ENCODE peak calls at places on chromosomes 13 and 19, in four cellular contexts. One of them, this sample, is unnamed.

GRCh38 chr19:49692102-49692599 is 1.2 kb downstream of the CPT1C start:
- DNase-seq in CD8-positive, alpha-beta memory T cell: no peak
- DNase-seq in left ventricle myocardium inferior: no peak
- DNase-seq in cardiac muscle cell: no peak
- DNase-seq in this sample: no peak

GRCh38 chr13:33721719-33722118 is 96.2 kb upstream of the RFC3 start:
- DNase-seq in CD8-positive, alpha-beta memory T cell: no peak
- DNase-seq in cardiac muscle cell: peak
- DNase-seq in left ventricle myocardium inferior: no peak
- DNase-seq in this sample: no peak

GRCh38 chr13:23928985-23929384 is 31.7 kb upstream of the C1QTNF9B start:
- DNase-seq in CD8-positive, alpha-beta memory T cell: no peak
- DNase-seq in left ventricle myocardium inferior: no peak
- DNase-seq in cardiac muscle cell: peak
- DNase-seq in this sample: no peak

GRCh38 chr13:92959790-92960189 is 266.8 kb upstream of the GPC6 start:
- DNase-seq in CD8-positive, alpha-beta memory T cell: no peak
- DNase-seq in left ventricle myocardium inferior: no peak
- DNase-seq in cardiac muscle cell: no peak
- DNase-seq in this sample: no peak

GRCh38 chr13:113116206-113116800 is 6.3 kb upstream of the F10 start:
- DNase-seq in cardiac muscle cell: no peak
- DNase-seq in left ventricle myocardium inferior: no peak
- DNase-seq in CD8-positive, alpha-beta memory T cell: no peak
- DNase-seq in this sample: no peak

GRCh38 chr19:4910594-4911273 is 1.4 kb downstream of the UHRF1 start:
- DNase-seq in cardiac muscle cell: peak
- DNase-seq in left ventricle myocardium inferior: no peak
- DNase-seq in CD8-positive, alpha-beta memory T cell: peak
- DNase-seq in this sample: no peak

GRCh38 chr19:35894342-35894741 is 6.0 kb downstream of the NFKBID start:
- DNase-seq in cardiac muscle cell: no peak
- DNase-seq in CD8-positive, alpha-beta memory T cell: no peak
- DNase-seq in left ventricle myocardium inferior: no peak
- DNase-seq in this sample: no peak

GRCh38 chr13:30585748-30586262 is 31.9 kb upstream of the USPL1 start:
- DNase-seq in CD8-positive, alpha-beta memory T cell: no peak
- DNase-seq in cardiac muscle cell: peak
- DNase-seq in left ventricle myocardium inferior: no peak
- DNase-seq in this sample: no peak

DNA sequence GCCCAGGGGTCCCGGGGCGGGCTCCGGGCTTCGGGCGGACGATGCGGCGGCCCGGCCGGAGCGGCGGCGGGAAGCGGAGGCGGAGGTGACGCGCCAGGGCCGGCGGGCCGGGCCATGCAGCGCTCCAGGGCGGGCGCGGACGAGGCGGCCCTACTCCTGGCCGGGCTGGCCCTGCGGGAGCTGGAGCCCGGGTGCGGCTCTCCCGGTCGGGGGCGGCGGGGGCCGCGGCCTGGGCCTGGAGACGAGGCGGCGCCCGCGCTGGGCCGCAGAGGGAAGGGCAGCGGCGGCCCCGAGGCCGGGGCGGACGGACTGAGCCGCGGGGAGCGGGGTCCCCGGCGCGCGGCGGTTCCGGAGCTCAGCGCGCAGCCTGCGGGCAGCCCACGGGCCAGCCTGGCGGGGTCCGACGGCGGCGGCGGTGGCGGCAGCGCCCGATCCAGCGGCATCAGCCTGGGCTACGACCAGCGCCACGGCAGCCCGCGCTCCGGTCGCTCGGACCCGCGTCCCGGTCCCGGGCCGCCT is 362 bp downstream of the WTIP start:
- DNase-seq in left ventricle myocardium inferior: peak
- DNase-seq in CD8-positive, alpha-beta memory T cell: no peak
- DNase-seq in cardiac muscle cell: no peak
- DNase-seq in this sample: no peak
- H3K27ac ChIP-seq in left ventricle myocardium inferior: peak
- H3K27ac ChIP-seq in CD8-positive, alpha-beta memory T cell: no peak
- H3K27ac ChIP-seq in cardiac muscle cell: peak
- H3K27ac ChIP-seq in this sample: no peak

DNA sequence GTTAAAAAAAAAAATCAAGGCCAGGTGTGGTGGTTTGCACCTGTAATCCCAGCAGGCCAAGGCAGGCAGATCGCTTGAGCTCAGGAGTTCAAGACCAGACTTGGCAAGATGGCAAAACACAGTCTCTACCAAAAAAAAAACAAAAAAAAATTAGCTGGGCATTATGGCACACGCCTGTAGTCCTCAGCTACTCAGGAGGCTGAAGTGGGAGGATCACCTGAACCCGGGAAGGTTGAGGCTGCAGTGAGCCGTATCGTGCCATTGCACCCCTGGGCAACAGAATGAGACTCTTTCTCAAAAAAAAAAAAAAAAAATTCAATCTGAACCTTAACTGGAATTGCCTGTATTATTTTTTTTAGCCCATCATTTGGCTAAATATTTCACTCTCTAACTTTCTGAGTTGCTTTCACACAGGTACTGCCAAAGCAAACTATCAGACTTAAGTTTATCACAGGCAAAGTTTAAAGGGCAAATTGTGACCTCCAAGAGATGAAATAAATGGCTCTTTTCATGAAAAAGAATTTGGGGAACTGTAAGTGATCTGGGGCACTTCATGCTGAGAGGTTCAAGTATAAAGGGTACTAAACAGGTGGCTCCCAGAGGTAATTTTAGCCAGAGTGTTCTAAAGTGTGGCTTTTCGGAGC is 14.7 kb upstream of the SLC25A30 start:
- DNase-seq in left ventricle myocardium inferior: no peak
- DNase-seq in cardiac muscle cell: no peak
- DNase-seq in CD8-positive, alpha-beta memory T cell: no peak
- DNase-seq in this sample: no peak
- H3K27ac ChIP-seq in left ventricle myocardium inferior: peak
- H3K27ac ChIP-seq in cardiac muscle cell: peak
- H3K27ac ChIP-seq in CD8-positive, alpha-beta memory T cell: no peak
- H3K27ac ChIP-seq in this sample: no peak

GRCh38 chr13:102854675-102855074 is 8.8 kb downstream of the ERCC5 start:
- DNase-seq in CD8-positive, alpha-beta memory T cell: no peak
- DNase-seq in cardiac muscle cell: no peak
- DNase-seq in left ventricle myocardium inferior: no peak
- DNase-seq in this sample: no peak

GRCh38 chr13:102852556-102852955 is 6.7 kb downstream of the ERCC5 start:
- DNase-seq in left ventricle myocardium inferior: no peak
- DNase-seq in CD8-positive, alpha-beta memory T cell: no peak
- DNase-seq in cardiac muscle cell: peak
- DNase-seq in this sample: no peak

DNA sequence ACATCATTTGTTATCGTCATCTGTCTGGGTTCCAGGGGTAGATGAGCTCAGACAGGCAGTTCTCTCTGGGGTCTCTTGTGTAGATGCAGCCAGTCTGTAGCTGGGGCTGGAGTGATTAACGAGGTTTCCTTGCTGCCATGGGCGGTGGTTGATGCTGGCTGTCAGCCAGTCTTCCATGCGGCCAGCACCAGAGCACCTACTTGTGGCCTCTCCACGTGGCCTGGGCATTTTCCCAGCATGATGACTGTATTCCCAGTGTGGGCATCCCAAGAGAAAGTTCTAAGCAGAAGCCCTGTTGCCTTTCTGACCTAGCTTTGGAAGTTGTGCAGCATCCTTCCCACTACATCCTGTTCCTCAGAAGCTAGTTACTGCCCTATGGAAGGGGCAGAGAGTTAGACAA is 10.8 kb downstream of the ERCC5 start:
- DNase-seq in left ventricle myocardium inferior: peak
- DNase-seq in CD8-positive, alpha-beta memory T cell: no peak
- DNase-seq in cardiac muscle cell: peak
- DNase-seq in this sample: no peak
- H3K27ac ChIP-seq in left ventricle myocardium inferior: no peak
- H3K27ac ChIP-seq in CD8-positive, alpha-beta memory T cell: no peak
- H3K27ac ChIP-seq in cardiac muscle cell: no peak
- H3K27ac ChIP-seq in this sample: no peak

GRCh38 chr19:15418112-15418587 is 638 bp downstream of the AKAP8L start:
- DNase-seq in CD8-positive, alpha-beta memory T cell: no peak
- DNase-seq in left ventricle myocardium inferior: no peak
- DNase-seq in cardiac muscle cell: peak
- DNase-seq in this sample: no peak
- H3K27ac ChIP-seq in CD8-positive, alpha-beta memory T cell: peak
- H3K27ac ChIP-seq in left ventricle myocardium inferior: peak
- H3K27ac ChIP-seq in cardiac muscle cell: peak
- H3K27ac ChIP-seq in this sample: peak

DNA sequence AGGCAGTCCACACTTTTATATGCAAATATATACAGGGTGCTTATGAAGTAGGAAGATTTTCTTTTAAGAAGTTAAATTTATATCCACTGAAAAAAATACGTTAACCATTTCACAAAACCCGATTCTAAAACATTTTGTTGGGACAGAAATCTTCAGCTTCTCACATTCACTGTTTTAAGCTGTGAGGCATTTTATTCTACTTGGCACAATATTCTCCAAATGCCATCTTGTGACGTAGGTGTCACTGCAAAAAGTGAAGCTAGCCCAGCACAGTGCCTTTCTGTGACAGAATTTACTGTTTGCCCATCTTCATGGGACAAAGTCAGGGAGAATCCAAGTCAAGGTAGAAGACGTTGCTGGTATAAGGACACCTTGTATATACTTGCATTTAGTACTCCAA is 94.5 kb upstream of the SLC15A1 start:
- DNase-seq in cardiac muscle cell: no peak
- DNase-seq in CD8-positive, alpha-beta memory T cell: no peak
- DNase-seq in left ventricle myocardium inferior: no peak
- DNase-seq in this sample: no peak
- H3K27ac ChIP-seq in cardiac muscle cell: no peak
- H3K27ac ChIP-seq in CD8-positive, alpha-beta memory T cell: no peak
- H3K27ac ChIP-seq in left ventricle myocardium inferior: no peak
- H3K27ac ChIP-seq in this sample: no peak

GRCh38 chr13:79423340-79423739 is 17.3 kb upstream of the RBM26 start:
- DNase-seq in CD8-positive, alpha-beta memory T cell: no peak
- DNase-seq in left ventricle myocardium inferior: no peak
- DNase-seq in cardiac muscle cell: no peak
- DNase-seq in this sample: no peak

GRCh38 chr13:79413521-79413920 is 7.5 kb upstream of the RBM26 start:
- DNase-seq in left ventricle myocardium inferior: no peak
- DNase-seq in cardiac muscle cell: no peak
- DNase-seq in CD8-positive, alpha-beta memory T cell: no peak
- DNase-seq in this sample: no peak

GRCh38 chr13:79417741-79418140 is 11.7 kb upstream of the RBM26 start:
- DNase-seq in left ventricle myocardium inferior: no peak
- DNase-seq in cardiac muscle cell: no peak
- DNase-seq in CD8-positive, alpha-beta memory T cell: no peak
- DNase-seq in this sample: no peak
- H3K27ac ChIP-seq in left ventricle myocardium inferior: no peak
- H3K27ac ChIP-seq in cardiac muscle cell: no peak
- H3K27ac ChIP-seq in CD8-positive, alpha-beta memory T cell: no peak
- H3K27ac ChIP-seq in this sample: no peak

GRCh38 chr19:42053037-42053935 is 16.7 kb downstream of the GRIK5 start:
- DNase-seq in cardiac muscle cell: no peak
- DNase-seq in CD8-positive, alpha-beta memory T cell: no peak
- DNase-seq in left ventricle myocardium inferior: no peak
- DNase-seq in this sample: no peak
- H3K27ac ChIP-seq in cardiac muscle cell: no peak
- H3K27ac ChIP-seq in CD8-positive, alpha-beta memory T cell: no peak
- H3K27ac ChIP-seq in left ventricle myocardium inferior: no peak
- H3K27ac ChIP-seq in this sample: no peak

DNA sequence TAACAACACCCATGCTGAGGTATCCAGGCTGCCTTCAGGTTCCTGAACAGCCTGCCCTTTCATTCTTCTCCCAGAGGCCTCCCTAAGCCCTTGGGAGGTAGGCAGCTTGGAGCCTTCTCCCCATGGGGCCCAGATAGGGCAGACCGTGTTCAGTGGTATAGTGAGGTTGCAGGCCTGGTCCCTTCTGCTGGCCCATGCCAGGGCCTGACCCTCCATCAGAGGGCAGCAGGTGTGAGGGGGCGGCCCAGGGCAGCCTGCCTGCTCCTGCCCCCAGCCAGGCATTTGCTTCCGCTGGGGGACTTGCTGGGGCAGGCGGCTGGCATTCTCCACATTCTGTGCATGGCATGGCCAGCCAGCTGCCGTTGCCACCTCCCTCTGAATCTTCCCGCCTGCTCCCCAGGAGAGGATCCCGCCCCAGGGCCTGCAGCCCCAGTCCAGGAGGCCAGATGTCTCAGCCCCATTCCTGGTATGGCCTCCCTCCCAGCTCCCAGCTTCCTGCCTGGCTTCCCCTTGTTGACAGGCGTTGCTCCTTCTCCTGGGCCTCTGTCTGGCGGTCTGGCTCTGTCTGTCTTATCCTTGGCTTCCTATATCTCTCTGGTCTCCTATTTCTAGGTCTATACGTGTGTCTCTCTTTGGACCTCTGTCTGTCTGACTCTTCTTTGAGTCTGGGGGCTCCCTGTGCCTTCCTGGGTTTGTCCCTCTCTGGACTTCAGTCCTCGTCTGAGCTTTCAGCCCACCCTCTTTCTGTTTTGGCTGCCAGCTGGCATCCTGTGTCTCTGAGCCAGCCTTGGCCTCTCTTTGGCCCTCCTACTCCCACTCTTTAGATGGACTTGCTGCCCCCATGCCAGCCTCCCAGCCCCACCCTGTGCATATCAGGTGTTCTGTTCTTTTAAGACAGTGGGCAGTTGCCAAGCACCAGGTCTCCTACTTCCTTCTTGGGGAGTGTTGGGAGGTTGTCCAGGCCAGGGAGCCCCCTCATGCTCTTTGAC is 9.1 kb downstream of the CIC start:
- DNase-seq in left ventricle myocardium inferior: no peak
- DNase-seq in cardiac muscle cell: peak
- DNase-seq in CD8-positive, alpha-beta memory T cell: no peak
- DNase-seq in this sample: no peak
- H3K27ac ChIP-seq in left ventricle myocardium inferior: peak
- H3K27ac ChIP-seq in cardiac muscle cell: peak
- H3K27ac ChIP-seq in CD8-positive, alpha-beta memory T cell: no peak
- H3K27ac ChIP-seq in this sample: peak

This sample was measured in effector memory CD4-positive, alpha-beta T cell.